ENCODE peak calls at places on chromosome 12, in four cellular contexts. X is IMR-90, M is endothelial cell of umbilical vein, I is K562. S is an unnamed sample. For H3K9me1, the result is how much of the 10 kb centered on the place peaks cover.

GRCh38 chr12:3492868-3493224 is 1.8 kb downstream of the PRMT8 start:
- DNase-seq in X (no peak), M (no peak), I (no peak), S (no peak)

GRCh38 chr12:116338064-116338872 is 60.8 kb upstream of the MED13L start:
- DNase-seq in X (no peak), M (no peak), I (no peak), S (no peak)

GRCh38 chr12:2273751-2274150 is 221.0 kb downstream of the CACNA1C start:
- DNase-seq in X (no peak), M (no peak), I (no peak), S (no peak)

GRCh38 chr12:40211185-40211584 is 13.6 kb upstream of the LRRK2 start:
- DNase-seq in X (no peak), M (no peak), I (no peak), S (no peak)

GRCh38 chr12:84599539-84599938 is 313.1 kb downstream of the SLC6A15 start:
- DNase-seq in X (no peak), M (no peak), I (no peak), S (peak)

GRCh38 chr12:123950476-123951169 is 22.0 kb downstream of the CCDC92 start:
- DNase-seq in X (no peak), M (no peak), I (no peak), S (no peak)

GRCh38 chr12:87820524-87821194 is 208.5 kb downstream of the C12orf50 start:
- DNase-seq in X (peak), M (no peak), I (no peak), S (peak)

GRCh38 chr12:26831959-26832816 is 806 bp downstream of the ITPR2 start:
- DNase-seq in X (peak), M (peak), I (peak), S (no peak)

GRCh38 chr12:16939871-16940306 is 333.9 kb upstream of the LMO3 start:
- DNase-seq in X (peak), M (peak), I (peak), S (peak)

GRCh38 chr12:10540776-10541205 is 35.1 kb downstream of the EIF2S3B start:
- DNase-seq in X (no peak), M (no peak), I (no peak), S (no peak)

GRCh38 chr12:18589316-18589715 is 148.5 kb downstream of the PLCZ1 start:
- DNase-seq in X (no peak), M (no peak), I (no peak), S (no peak)

GRCh38 chr12:75563351-75563750 is 51.9 kb upstream of the KRR1 start:
- DNase-seq in X (no peak), M (no peak), I (no peak), S (no peak)

GRCh38 chr12:20097561-20097960 is 270.8 kb upstream of the PDE3A start:
- DNase-seq in X (peak), M (peak), I (no peak), S (no peak)

GRCh38 chr12:3319723-3320492 is 171.1 kb upstream of the PRMT8 start:
- DNase-seq in X (no peak), M (no peak), I (peak), S (no peak)

GRCh38 chr12:88393017-88393767 is 187.1 kb downstream of the KITLG start:
- DNase-seq in X (peak), M (peak), I (peak), S (no peak)

GRCh38 chr12:124681779-124682391 is 114.5 kb upstream of the NCOR2 start:
- DNase-seq in X (peak), M (peak), I (no peak), S (no peak)

GRCh38 chr12:65640489-65640901 is 183.8 kb upstream of the HMGA2 start:
- DNase-seq in X (peak), M (no peak), I (no peak), S (no peak)

GRCh38 chr12:122204829-122205589 is 1.5 kb downstream of the B3GNT4 start:
- DNase-seq in X (no peak), M (no peak), I (no peak), S (no peak)

GRCh38 chr12:116918464-116918863 is 7.7 kb downstream of the FBXW8 start:
- DNase-seq in X (no peak), M (no peak), I (peak), S (no peak)

GRCh38 chr12:3600039-3600720 is 109.2 kb downstream of the PRMT8 start:
- DNase-seq in X (no peak), M (no peak), I (peak), S (no peak)

GRCh38 chr12:76909290-76909689 is 30.5 kb upstream of the CSRP2 start:
- DNase-seq in X (no peak), M (no peak), I (no peak), S (no peak)

GRCh38 chr12:47652491-47653234 is 53.2 kb downstream of the RPAP3 start:
- DNase-seq in X (no peak), M (no peak), I (no peak), S (no peak)

DNA sequence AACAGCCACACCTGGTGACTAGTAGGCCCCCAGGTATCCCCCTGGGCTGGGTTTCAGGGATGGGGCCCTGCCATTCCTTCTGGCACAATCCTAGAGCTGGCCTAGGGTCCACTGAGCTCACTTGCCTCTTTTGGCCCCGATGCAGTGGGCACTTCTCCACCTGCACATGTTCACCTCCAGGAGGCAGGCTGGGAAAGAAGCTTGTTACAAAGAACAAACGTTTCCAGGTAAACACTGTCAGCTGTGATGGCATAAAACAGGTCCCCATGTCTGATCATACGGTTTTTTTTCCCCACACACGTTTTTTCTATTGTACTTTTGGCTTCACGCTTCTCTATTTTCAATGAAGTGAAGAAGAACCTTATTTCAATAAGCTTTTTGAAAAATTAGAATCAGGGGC is 15.8 kb upstream of the HVCN1 start:
- DNase-seq in X (no peak), M (no peak), I (no peak), S (no peak)
- H3K9me1 ChIP-seq in X (under half), M (under half), I (under half), S (under half)

DNA sequence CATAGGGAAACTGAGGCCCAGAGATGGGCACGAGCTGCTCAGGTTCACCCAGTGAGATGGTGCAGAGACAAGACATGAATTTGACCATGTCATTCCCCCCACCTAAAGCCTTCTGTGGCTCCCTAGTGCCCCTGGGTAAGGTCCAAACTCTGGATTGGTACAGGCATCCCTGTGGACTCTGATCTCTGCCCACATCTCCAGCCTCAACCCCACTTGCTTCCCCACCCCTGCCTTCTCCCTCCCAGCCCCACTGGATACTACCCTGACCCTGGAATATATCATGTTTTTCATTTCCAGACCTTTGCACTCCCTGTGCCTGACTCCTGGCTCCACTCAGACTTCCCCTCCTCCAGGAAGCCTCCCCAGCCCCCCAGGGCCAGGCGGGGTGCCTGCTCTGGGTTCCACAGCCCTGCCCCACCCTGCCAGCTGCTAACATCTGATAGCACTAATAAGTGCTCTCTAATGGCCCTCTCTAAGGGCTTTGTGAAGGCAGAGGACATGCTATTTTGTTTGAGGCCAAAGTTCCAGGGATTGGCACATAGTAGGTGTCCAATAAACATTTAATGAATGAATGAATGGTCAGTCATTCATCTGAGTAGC is 1.1 kb upstream of the SDSL start:
- DNase-seq in X (no peak), M (no peak), I (no peak), S (no peak)
- H3K9ac ChIP-seq in X (no peak), M (no peak), I (peak), S (no peak)

GRCh38 chr12:12323118-12323517 is 26.9 kb downstream of the MANSC1 start:
- DNase-seq in X (no peak), M (no peak), I (no peak), S (no peak)

GRCh38 chr12:12323606-12324005 is 26.4 kb downstream of the MANSC1 start:
- DNase-seq in X (peak), M (no peak), I (no peak), S (no peak)

GRCh38 chr12:12315838-12316237 is 34.2 kb downstream of the MANSC1 start:
- DNase-seq in X (no peak), M (no peak), I (no peak), S (no peak)

DNA sequence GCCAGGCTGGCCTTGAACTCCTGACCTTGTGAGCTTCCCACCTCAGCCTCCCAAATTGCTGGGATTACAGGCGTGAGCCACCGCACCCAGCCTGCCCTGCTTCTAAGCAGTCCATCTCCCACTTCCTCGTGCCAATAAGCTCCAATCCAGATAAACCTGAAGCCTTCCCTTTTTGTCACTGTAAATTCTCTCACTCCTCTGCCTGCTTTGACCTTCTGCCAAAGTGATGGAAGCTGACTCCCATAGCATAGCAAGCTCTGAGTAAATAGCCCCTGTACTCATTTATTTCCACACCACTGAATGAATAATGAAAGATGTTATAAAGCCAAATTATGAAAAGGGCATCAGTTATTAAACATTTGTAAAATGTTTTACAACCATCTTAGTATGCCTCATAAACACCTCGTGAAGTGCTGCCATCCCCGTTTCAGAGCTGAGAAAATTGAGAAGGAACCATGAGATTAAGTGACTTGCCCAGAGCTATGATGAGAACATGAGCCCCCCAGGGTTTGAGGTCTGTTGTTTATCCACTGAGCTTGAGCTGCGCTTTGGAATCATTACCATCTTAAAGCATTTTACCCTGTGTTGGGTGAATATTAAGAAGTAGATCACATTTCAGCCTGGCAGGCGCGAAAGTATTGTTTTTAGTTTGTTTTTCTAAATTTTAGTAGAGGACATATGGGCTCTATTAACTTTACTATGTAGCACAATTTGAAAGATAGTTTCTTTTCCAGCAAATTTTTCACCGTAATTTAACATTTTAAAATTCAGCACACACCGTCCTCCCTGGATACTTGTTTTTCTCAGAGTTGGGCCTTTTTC is 30.3 kb downstream of the MANSC1 start:
- DNase-seq in X (no peak), M (no peak), I (no peak), S (no peak)
- H3K4me3 ChIP-seq in X (no peak), M (no peak), I (no peak), S (no peak)

DNA sequence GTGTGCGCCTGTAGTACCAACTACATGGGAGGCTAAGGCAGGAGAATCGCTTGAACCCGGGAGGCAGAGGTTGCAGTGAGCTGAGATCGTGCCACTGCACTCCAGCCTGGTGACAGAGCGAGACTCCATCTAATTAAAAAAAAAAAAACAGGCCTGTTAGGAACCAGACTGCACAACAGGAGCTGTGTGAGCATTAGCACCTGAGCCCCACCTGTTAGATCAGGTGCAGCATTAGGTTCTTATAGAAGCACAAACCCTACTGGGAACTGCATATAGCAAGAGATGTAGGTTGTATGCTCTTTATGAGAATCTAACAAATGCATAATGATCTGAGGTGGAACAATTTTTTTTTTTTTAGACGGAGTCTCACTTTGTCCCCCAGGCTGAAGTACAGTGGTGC is 8.6 kb downstream of the ATXN2 start:
- DNase-seq in X (no peak), M (no peak), I (no peak), S (no peak)
- H3K9me1 ChIP-seq in X (under half), M (under half), I (under half), S (under half)

GRCh38 chr12:104473374-104473983 is 16.7 kb downstream of the CHST11 start:
- DNase-seq in X (no peak), M (peak), I (no peak), S (no peak)
- H3K9ac ChIP-seq in X (no peak), M (no peak), I (peak), S (no peak)

GRCh38 chr12:6773662-6774351 is 1.5 kb downstream of the LAG3 start:
- DNase-seq in X (no peak), M (no peak), I (no peak), S (no peak)
- H3K4me3 ChIP-seq in X (no peak), M (no peak), I (no peak), S (no peak)

GRCh38 chr12:49888461-49889151 is 15.1 kb downstream of the FAIM2 start:
- DNase-seq in X (no peak), M (no peak), I (no peak), S (no peak)
- H3K9me1 ChIP-seq in X (under half), M (under half), I (under half), S (under half)

GRCh38 chr12:102916252-102917025 is 605 bp downstream of the PAH start:
- DNase-seq in X (no peak), M (no peak), I (no peak), S (no peak)

GRCh38 chr12:102918840-102919239 is 1.8 kb upstream of the PAH start:
- DNase-seq in X (no peak), M (no peak), I (no peak), S (no peak)

GRCh38 chr12:102913453-102914226 is 3.4 kb downstream of the PAH start:
- DNase-seq in X (no peak), M (no peak), I (no peak), S (no peak)

GRCh38 chr12:102920271-102920670 is 3.2 kb upstream of the PAH start:
- DNase-seq in X (no peak), M (no peak), I (no peak), S (no peak)

GRCh38 chr12:102917026-102917787 is at the start of gene PAH:
- DNase-seq in X (no peak), M (no peak), I (peak), S (no peak)
- H3K9ac ChIP-seq in X (no peak), M (no peak), I (peak), S (no peak)

DNA sequence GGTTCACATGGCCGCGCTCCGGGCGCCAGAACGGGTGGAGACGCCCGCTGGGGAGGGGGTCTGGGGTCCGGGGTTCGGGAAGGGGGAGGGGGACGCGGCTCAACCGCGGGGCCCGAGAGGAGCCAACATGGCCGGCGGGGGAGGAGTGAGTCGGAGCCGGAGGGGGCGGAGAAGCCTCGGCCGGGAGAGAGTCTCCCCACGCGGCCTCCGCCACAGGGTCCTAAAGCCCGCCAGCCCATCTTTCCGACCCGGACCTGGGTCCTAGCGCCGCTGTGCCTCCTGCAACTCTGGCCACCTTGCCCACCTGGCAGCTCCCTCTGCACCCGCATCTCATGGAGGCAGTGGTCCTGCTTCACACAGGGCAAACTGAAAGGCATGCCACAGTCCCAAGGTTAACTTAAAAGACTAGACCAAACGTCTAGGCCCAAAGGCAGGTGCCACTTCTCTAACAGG is at the start of gene BAZ2A:
- DNase-seq in X (peak), M (peak), I (peak), S (no peak)
- H3K4me3 ChIP-seq in X (peak), M (peak), I (peak), S (peak)

S was measured in keratinocyte.